ENCODE peak calls at places on chromosomes 3 and 15, in four cellular contexts. S is Peyer's patch; W is dorsolateral prefrontal cortex; E is CD8-positive, alpha-beta memory T cell. O is an unnamed sample.
A peak's percentile ranks its signal among the peaks of the same experiment; 100 is the strongest.

GRCh38 chr3:13863422-13863821 is 16.4 kb downstream of the WNT7A start:
- DNase-seq in S (no peak), W (no peak), E (no peak), O (no peak)

GRCh38 chr15:69604050-69604378 is 151.4 kb downstream of the RPLP1 start:
- DNase-seq in S (no peak), W (no peak), E (no peak), O (no peak)

GRCh38 chr3:155682437-155682836 is 62.4 kb downstream of the PLCH1 start:
- DNase-seq in S (no peak), W (no peak), E (no peak), O (no peak)

GRCh38 chr3:15676259-15676658 is 74.7 kb downstream of the BTD start:
- DNase-seq in S (no peak), W (no peak), E (no peak), O (no peak)

GRCh38 chr3:119647843-119648575 is 12.4 kb downstream of the POPDC2 start:
- DNase-seq in S (no peak), W (no peak), E (no peak), O (no peak)

GRCh38 chr15:71079208-71080044 is 35.8 kb upstream of the THSD4 start:
- DNase-seq in S (no peak), W (no peak), E (no peak), O (peak; percentile 65)

GRCh38 chr3:118991775-118992174 is 42.9 kb downstream of the IGSF11 start:
- DNase-seq in S (no peak), W (no peak), E (no peak), O (no peak)

GRCh38 chr15:33243869-33244268 is 49.4 kb upstream of the FMN1 start:
- DNase-seq in S (no peak), W (no peak), E (no peak), O (peak; percentile 63)

GRCh38 chr3:13080591-13080990 is 7.4 kb upstream of the IQSEC1 start:
- DNase-seq in S (no peak), W (no peak), E (no peak), O (no peak)

GRCh38 chr3:194265996-194266657 is 85.0 kb downstream of the CPN2 start:
- DNase-seq in S (no peak), W (no peak), E (no peak), O (no peak)

GRCh38 chr15:59528429-59528828 is 83.2 kb upstream of the GCNT3 start:
- DNase-seq in S (no peak), W (no peak), E (no peak), O (no peak)

GRCh38 chr3:107959767-107960166 is 131.1 kb downstream of the CD47 start:
- DNase-seq in S (no peak), W (no peak), E (no peak), O (no peak)

GRCh38 chr15:36175781-36176211 is 403.6 kb upstream of the CDIN1 start:
- DNase-seq in S (no peak), W (peak; percentile 44), E (no peak), O (no peak)

GRCh38 chr3:23052230-23053019 is 150.7 kb upstream of the UBE2E2 start:
- DNase-seq in S (no peak), W (no peak), E (no peak), O (peak; percentile 59)

GRCh38 chr3:113743006-113743639 is 2.9 kb downstream of the NAA50 start:
- DNase-seq in S (no peak), W (no peak), E (no peak), O (no peak)

GRCh38 chr3:157335677-157336076 is 101.0 kb upstream of the PTX3 start:
- DNase-seq in S (no peak), W (peak; percentile 59), E (no peak), O (peak; percentile 63)

GRCh38 chr3:117512975-117513374 is 803.4 kb downstream of the TUSC7 start:
- DNase-seq in S (no peak), W (no peak), E (no peak), O (no peak)

GRCh38 chr15:39358441-39359041 is 222.3 kb upstream of the THBS1 start:
- DNase-seq in S (no peak), W (no peak), E (no peak), O (no peak)

GRCh38 chr15:60580650-60581415 is 101.9 kb upstream of the ICE2 start:
- DNase-seq in S (no peak), W (no peak), E (no peak), O (no peak)

GRCh38 chr3:137081711-137082110 is 123.9 kb downstream of the IL20RB start:
- DNase-seq in S (no peak), W (no peak), E (no peak), O (no peak)

GRCh38 chr3:195591852-195592251 is 8.1 kb upstream of the APOD start:
- DNase-seq in S (no peak), W (no peak), E (no peak), O (no peak)

GRCh38 chr3:32335365-32336122 is 56.1 kb upstream of the CMTM7 start:
- DNase-seq in S (no peak), W (no peak), E (no peak), O (no peak)

GRCh38 chr3:98705694-98706093 is 57.4 kb upstream of the ST3GAL6 start:
- DNase-seq in S (no peak), W (no peak), E (no peak), O (no peak)

GRCh38 chr3:55624238-55624637 is 137.1 kb upstream of the WNT5A start:
- DNase-seq in S (no peak), W (peak; percentile 41), E (no peak), O (peak; percentile 39)

GRCh38 chr3:8371085-8371551 is 130.5 kb upstream of the LMCD1 start:
- DNase-seq in S (no peak), W (no peak), E (no peak), O (peak; percentile 11)

GRCh38 chr3:141366285-141367037 is 1.8 kb upstream of the ZBTB38 start:
- DNase-seq in S (no peak), W (no peak), E (no peak), O (peak; percentile 79)

GRCh38 chr15:40157748-40158447 is 3.0 kb upstream of the BUB1B start:
- DNase-seq in S (no peak), W (no peak), E (no peak), O (no peak)

GRCh38 chr15:70494861-70495571 is 268.3 kb downstream of the UACA start:
- DNase-seq in S (peak; percentile 33), W (no peak), E (no peak), O (peak; percentile 96)

GRCh38 chr3:32937331-32937730 is 14.1 kb upstream of the CCR4 start:
- DNase-seq in S (no peak), W (no peak), E (no peak), O (no peak)

GRCh38 chr3:149310796-149311534 is 22.5 kb downstream of the TM4SF18 start:
- DNase-seq in S (no peak), W (no peak), E (no peak), O (no peak)

GRCh38 chr3:27556854-27557253 is 72.7 kb upstream of the SLC4A7 start:
- DNase-seq in S (no peak), W (no peak), E (no peak), O (no peak)
- H3K27ac ChIP-seq in S (no peak overlapping the region), W (no peak overlapping the region), E (no peak overlapping the region), O (peak overlapping the region; percentile 32)

DNA sequence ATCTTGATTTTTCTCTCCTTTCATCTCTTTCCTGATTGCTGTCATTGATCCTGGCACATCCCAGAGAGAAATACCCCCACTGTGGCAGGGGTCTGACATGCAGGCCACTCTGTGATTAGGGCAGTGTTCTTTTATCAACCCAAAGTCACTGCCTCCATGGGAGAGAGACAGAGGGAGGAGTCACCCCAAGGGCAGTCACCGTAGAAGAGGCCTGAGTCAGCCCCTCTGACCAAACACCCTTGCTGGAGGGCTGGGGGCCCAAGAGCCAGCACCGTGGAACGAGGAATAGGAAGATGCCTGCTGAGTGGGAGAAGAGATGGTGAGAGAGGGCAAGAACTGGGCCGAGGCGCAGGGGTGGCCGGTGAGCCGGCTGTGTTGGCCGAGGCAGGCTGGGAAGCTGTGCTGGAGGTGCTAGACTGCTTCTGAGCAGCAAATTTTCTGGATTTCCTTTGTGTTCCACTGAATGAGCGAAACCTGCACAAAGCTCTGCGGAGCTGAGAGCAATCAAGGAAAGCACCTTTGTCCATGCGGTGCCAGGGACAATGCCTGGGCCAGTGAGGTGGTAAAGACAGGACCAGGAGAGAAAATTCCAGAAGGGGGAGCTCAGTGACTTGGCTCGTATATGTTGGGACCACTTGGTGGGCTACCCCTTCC is 103.8 kb downstream of the ADCY5 start:
- DNase-seq in S (peak; percentile 38), W (no peak), E (no peak), O (no peak)
- H3K27ac ChIP-seq in S (no peak overlapping the region), W (peak overlapping the region; percentile 6), E (no peak overlapping the region), O (no peak overlapping the region)

DNA sequence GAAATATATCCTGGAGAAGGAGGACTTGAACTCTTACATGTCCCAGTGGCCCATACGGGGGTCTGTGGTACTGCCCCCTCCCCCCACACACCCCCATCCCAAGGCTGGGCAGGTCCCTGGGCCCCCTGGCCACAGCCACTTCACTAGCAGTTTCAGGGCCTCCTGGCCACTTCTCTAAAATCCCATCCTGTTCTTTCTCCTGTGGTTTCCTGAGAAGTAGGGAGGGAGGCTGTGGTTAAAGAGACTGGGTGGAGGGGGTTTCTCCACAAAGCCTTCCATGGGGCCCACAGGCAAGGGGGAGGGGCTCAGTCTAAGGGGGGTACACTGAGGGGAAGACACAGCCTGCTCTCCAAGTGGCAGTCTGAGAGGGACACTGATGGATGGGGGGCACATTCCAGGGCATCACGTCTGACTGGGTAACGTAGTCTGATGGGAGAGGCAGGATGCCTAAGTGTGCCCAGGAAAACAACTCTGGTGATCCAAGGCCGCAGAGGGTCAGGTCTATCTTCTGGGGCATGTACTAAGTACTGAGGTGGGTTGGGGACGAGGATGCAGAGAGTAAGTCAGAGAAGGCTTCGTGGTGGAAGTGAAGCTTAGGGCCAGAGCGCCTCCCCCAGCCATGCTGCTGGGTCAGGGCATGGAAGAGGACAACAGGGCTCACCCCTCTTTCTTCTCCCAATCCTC is 48.0 kb upstream of the C15orf39 start:
- DNase-seq in S (no peak), W (no peak), E (no peak), O (no peak)
- H3K27ac ChIP-seq in S (no peak overlapping the region), W (no peak overlapping the region), E (no peak overlapping the region), O (no peak overlapping the region)

GRCh38 chr15:90586948-90587347 is 57.2 kb downstream of the CRTC3 start:
- DNase-seq in S (no peak), W (no peak), E (no peak), O (no peak)
- H3K27ac ChIP-seq in S (no peak overlapping the region), W (peak overlapping the region; percentile 32), E (no peak overlapping the region), O (no peak overlapping the region)

GRCh38 chr3:111864821-111865656 is 6.0 kb downstream of the PHLDB2 start:
- DNase-seq in S (no peak), W (no peak), E (no peak), O (no peak)
- H3K27ac ChIP-seq in S (peak overlapping the region; percentile 15), W (no peak overlapping the region), E (no peak overlapping the region), O (peak overlapping the region; percentile 80)

GRCh38 chr3:122944671-122945151 is 82.9 kb downstream of the SEMA5B start:
- DNase-seq in S (no peak), W (no peak), E (no peak), O (no peak)
- H3K27ac ChIP-seq in S (no peak overlapping the region), W (no peak overlapping the region), E (no peak overlapping the region), O (no peak overlapping the region)